ENCODE peak calls at places on chromosomes 6 and 20, in six cellular contexts. V, H, O, W, T and Z are unnamed samples.

GRCh38 chr6:26022166-26022510 is 59.5 kb downstream of the TRIM38 start:
- DNase-seq in V (peak; percentile 88), H (peak; percentile 93), O (no peak), W (peak; percentile 90), T (peak; percentile 88), Z (no peak)

GRCh38 chr20:49515588-49515987 is 33.1 kb upstream of the KCNB1 start:
- DNase-seq in V (no peak), H (no peak), O (no peak), W (no peak), T (no peak), Z (no peak)

GRCh38 chr6:132491303-132491702 is 21.6 kb downstream of the STX7 start:
- DNase-seq in V (peak; percentile 52), H (no peak), O (no peak), W (no peak), T (no peak), Z (no peak)

GRCh38 chr20:22390543-22390903 is 193.8 kb downstream of the FOXA2 start:
- DNase-seq in V (no peak), H (no peak), O (no peak), W (no peak), T (no peak), Z (no peak)

GRCh38 chr6:38058022-38058421 is 238.5 kb downstream of the ZFAND3 start:
- DNase-seq in V (peak; percentile 78), H (no peak), O (no peak), W (no peak), T (no peak), Z (no peak)

GRCh38 chr6:25882066-25882496 is 8.0 kb upstream of the SLC17A3 start:
- DNase-seq in V (no peak), H (no peak), O (peak; percentile 72), W (peak; percentile 83), T (peak; percentile 75), Z (peak; percentile 21)

GRCh38 chr20:9035129-9035528 is 33.8 kb upstream of the PLCB4 start:
- DNase-seq in V (peak; percentile 94), H (peak; percentile 88), O (no peak), W (peak; percentile 53), T (peak; percentile 2), Z (no peak)

GRCh38 chr6:42996513-42996912 is 12.1 kb downstream of the PPP2R5D start:
- DNase-seq in V (no peak), H (no peak), O (no peak), W (no peak), T (no peak), Z (no peak)

GRCh38 chr6:10487668-10488327 is 33.4 kb upstream of the GCNT2 start:
- DNase-seq in V (no peak), H (no peak), O (peak; percentile 58), W (no peak), T (no peak), Z (no peak)

GRCh38 chr20:37526238-37526838 is 1.3 kb downstream of the BLCAP start:
- DNase-seq in V (peak; percentile 52), H (peak; percentile 65), O (peak; percentile 61), W (peak; percentile 97), T (peak; percentile 64), Z (no peak)

GRCh38 chr6:5695260-5696245 is 311.2 kb downstream of the NRN1 start:
- DNase-seq in V (peak; percentile 79), H (peak; percentile 94), O (no peak), W (peak; percentile 70), T (peak; percentile 49), Z (no peak)

GRCh38 chr20:478949-479429 is 16.7 kb upstream of the TBC1D20 start:
- DNase-seq in V (peak; percentile 77), H (peak; percentile 78), O (no peak), W (peak; percentile 62), T (peak; percentile 93), Z (peak; percentile 14)

GRCh38 chr6:5012531-5012930 is 8.7 kb upstream of the RPP40 start:
- DNase-seq in V (peak; percentile 75), H (no peak), O (no peak), W (no peak), T (no peak), Z (no peak)

GRCh38 chr6:24991748-24992467 is 56.1 kb upstream of the RIPOR2 start:
- DNase-seq in V (peak; percentile 48), H (peak; percentile 52), O (no peak), W (peak; percentile 73), T (peak; percentile 87), Z (peak; percentile 47)

GRCh38 chr20:64069614-64070243 is 6.7 kb downstream of the TCEA2 start:
- DNase-seq in V (no peak), H (no peak), O (peak; percentile 89), W (peak; percentile 60), T (peak; percentile 39), Z (peak; percentile 67)

GRCh38 chr6:128731249-128732165 is 151.4 kb upstream of the LAMA2 start:
- DNase-seq in V (peak; percentile 66), H (peak; percentile 63), O (no peak), W (peak; percentile 72), T (peak; percentile 87), Z (peak; percentile 37)

GRCh38 chr20:19735446-19735845 is 22.6 kb upstream of the RIN2 start:
- DNase-seq in V (peak; percentile 73), H (peak; percentile 90), O (no peak), W (peak; percentile 73), T (peak; percentile 62), Z (no peak)

GRCh38 chr6:24477070-24477469 is 12.3 kb downstream of the GPLD1 start:
- DNase-seq in V (no peak), H (no peak), O (no peak), W (no peak), T (no peak), Z (no peak)

GRCh38 chr20:58628491-58629212 is 22.4 kb upstream of the STX16 start:
- DNase-seq in V (no peak), H (no peak), O (no peak), W (no peak), T (no peak), Z (no peak)

GRCh38 chr20:64146936-64147451 is 17.3 kb upstream of the MYT1 start:
- DNase-seq in V (no peak), H (no peak), O (peak; percentile 30), W (no peak), T (no peak), Z (no peak)

GRCh38 chr6:38391206-38391908 is 248.4 kb downstream of the BTBD9 start:
- DNase-seq in V (peak; percentile 55), H (peak; percentile 50), O (no peak), W (peak; percentile 28), T (no peak), Z (no peak)

GRCh38 chr6:71082033-71082620 is 125.3 kb upstream of the B3GAT2 start:
- DNase-seq in V (peak; percentile 35), H (peak; percentile 60), O (no peak), W (no peak), T (no peak), Z (no peak)

GRCh38 chr20:51928931-51929330 is 126.6 kb upstream of the SALL4 start:
- DNase-seq in V (no peak), H (no peak), O (no peak), W (no peak), T (no peak), Z (no peak)

DNA sequence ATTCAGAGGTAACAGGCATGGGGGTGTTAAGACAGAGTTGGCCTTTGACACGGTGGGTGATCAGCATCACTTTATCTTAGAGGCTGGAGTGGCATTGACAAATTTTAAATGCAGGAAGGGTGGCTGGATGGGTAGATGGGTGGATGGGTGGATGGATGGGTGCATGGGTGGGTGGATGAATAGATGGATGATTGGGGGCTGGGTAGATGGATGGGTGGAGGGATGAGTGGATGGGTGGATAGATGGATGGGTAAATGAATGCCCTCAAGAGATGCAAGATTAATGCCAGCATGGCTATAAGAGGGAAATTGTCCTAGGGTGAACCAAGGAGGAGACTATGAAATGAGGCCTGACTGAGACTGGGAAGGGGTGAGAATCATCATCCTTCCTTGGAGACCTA is 18.4 kb downstream of the ITPR3 start:
- DNase-seq in V (no peak), H (no peak), O (no peak), W (no peak), T (no peak), Z (no peak)
- H3K79me1 ChIP-seq in V (no peaks in the 10 kb centered on the region), H (peaks cover 20% of the 10 kb centered on the region), O (peaks cover 6% of the 10 kb centered on the region), W (no peaks in the 10 kb centered on the region), T (no peaks in the 10 kb centered on the region), Z (no peaks in the 10 kb centered on the region)

GRCh38 chr20:5119435-5120188 is at the start of gene PCNA:
- DNase-seq in V (peak; percentile 96), H (peak; percentile 98), O (peak; percentile 92), W (peak; percentile 99), T (peak; percentile 97), Z (peak; percentile 95)
- H2AK5ac ChIP-seq in V (peak within 1 kb of the TSS; percentile 79), H (peak within 1 kb of the TSS; percentile 60), O (peak within 1 kb of the TSS; percentile 99), W (peak within 1 kb of the TSS; percentile 82), T (peak within 1 kb of the TSS; percentile 21), Z (no peak within 1 kb of the TSS)

GRCh38 chr20:5592823-5593761 is 157.1 kb upstream of the SHLD1 start:
- DNase-seq in V (no peak), H (no peak), O (no peak), W (no peak), T (no peak), Z (no peak)

GRCh38 chr20:5600982-5601381 is 149.2 kb upstream of the SHLD1 start:
- DNase-seq in V (no peak), H (no peak), O (no peak), W (no peak), T (no peak), Z (no peak)

GRCh38 chr20:5592165-5592564 is 158.0 kb upstream of the SHLD1 start:
- DNase-seq in V (no peak), H (no peak), O (no peak), W (no peak), T (no peak), Z (no peak)

GRCh38 chr20:5595744-5596143 is 154.5 kb upstream of the SHLD1 start:
- DNase-seq in V (no peak), H (no peak), O (no peak), W (no peak), T (peak; percentile 62), Z (no peak)

DNA sequence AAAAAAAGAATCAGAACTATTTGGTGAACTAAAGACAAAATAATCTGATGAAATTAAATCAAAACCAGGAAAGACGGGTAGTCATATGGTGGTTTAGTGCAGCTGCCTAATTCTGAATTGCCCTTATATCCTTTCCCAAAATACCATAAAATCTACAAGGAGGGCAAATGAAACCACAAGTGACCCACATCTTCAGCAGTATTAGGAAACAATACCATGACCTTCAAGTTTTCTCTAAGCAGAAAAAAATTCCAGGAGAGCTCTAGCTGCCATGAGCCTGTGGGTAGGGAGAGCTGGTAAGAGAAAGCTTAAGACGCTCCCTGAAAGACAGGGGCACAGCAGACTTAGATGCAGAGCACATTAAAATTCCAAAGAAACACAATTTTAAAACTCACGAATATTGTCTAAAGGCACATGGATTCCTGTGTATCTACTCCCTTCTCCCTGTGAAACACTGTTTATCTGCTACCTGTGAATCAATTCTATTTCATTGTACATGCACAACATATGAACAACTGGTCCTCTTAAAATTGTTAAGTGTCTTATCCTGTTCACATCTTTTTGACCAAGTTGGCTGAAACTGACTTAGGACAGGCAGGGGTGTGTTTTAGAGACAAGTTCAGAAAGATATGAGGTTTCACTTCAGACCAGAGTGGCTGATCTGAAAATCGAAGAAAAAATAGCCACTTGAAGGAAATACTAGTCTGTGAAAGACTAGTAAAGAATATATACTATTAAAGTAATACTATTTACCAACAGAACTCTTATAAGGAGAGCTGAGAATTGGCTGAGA is 153.6 kb upstream of the SHLD1 start:
- DNase-seq in V (no peak), H (no peak), O (no peak), W (no peak), T (peak; percentile 86), Z (no peak)
- H3K4me3 ChIP-seq in V (no peak overlapping the region), H (no peak overlapping the region), O (no peak overlapping the region), W (no peak overlapping the region), T (no peak overlapping the region), Z (no peak overlapping the region)

GRCh38 chr20:5586720-5587119 is 163.5 kb upstream of the SHLD1 start:
- DNase-seq in V (no peak), H (no peak), O (no peak), W (no peak), T (no peak), Z (no peak)
- H3K79me1 ChIP-seq in V (no peaks in the 10 kb centered on the region), H (no peaks in the 10 kb centered on the region), O (no peaks in the 10 kb centered on the region), W (no peaks in the 10 kb centered on the region), T (no peaks in the 10 kb centered on the region), Z (no peaks in the 10 kb centered on the region)

GRCh38 chr6:130178692-130179091 is 44.1 kb downstream of the SAMD3 start:
- DNase-seq in V (peak; percentile 97), H (peak; percentile 84), O (no peak), W (peak; percentile 90), T (peak; percentile 82), Z (no peak)
- H2AK5ac ChIP-seq in V (no peak overlapping the region), H (no peak overlapping the region), O (no peak overlapping the region), W (no peak overlapping the region), T (no peak overlapping the region), Z (no peak overlapping the region)